ENCODE peak calls at places on chromosomes 12 and 14, in nine cellular contexts. One of them, this sample, is unnamed. For H3K36me3, the result is how much of the 10 kb centered on the place peaks cover.

GRCh38 chr14:91245029-91245428 is 525 bp upstream of the GPR68 start:
- DNase-seq in suprapubic skin: no peak
- DNase-seq in breast epithelium: no peak
- DNase-seq in NT2/D1: no peak
- DNase-seq in tibial artery: no peak
- DNase-seq in left lung: no peak
- DNase-seq in ovary: no peak
- DNase-seq in right atrium auricular region: no peak
- DNase-seq in Panc1: no peak
- DNase-seq in this sample: no peak

GRCh38 chr14:74459289-74459946 is 33.4 kb upstream of the SYNDIG1L start:
- DNase-seq in suprapubic skin: no peak
- DNase-seq in breast epithelium: no peak
- DNase-seq in NT2/D1: no peak
- DNase-seq in tibial artery: no peak
- DNase-seq in left lung: no peak
- DNase-seq in ovary: no peak
- DNase-seq in right atrium auricular region: peak
- DNase-seq in Panc1: no peak
- DNase-seq in this sample: peak

GRCh38 chr12:132286912-132287311 is 42.5 kb downstream of the GALNT9 start:
- DNase-seq in suprapubic skin: no peak
- DNase-seq in breast epithelium: no peak
- DNase-seq in NT2/D1: no peak
- DNase-seq in tibial artery: no peak
- DNase-seq in left lung: peak
- DNase-seq in ovary: no peak
- DNase-seq in right atrium auricular region: no peak
- DNase-seq in Panc1: peak
- DNase-seq in this sample: no peak

GRCh38 chr12:79648872-79649271 is 41.9 kb downstream of the PAWR start:
- DNase-seq in suprapubic skin: no peak
- DNase-seq in breast epithelium: no peak
- DNase-seq in NT2/D1: no peak
- DNase-seq in tibial artery: no peak
- DNase-seq in left lung: no peak
- DNase-seq in ovary: no peak
- DNase-seq in right atrium auricular region: no peak
- DNase-seq in Panc1: no peak
- DNase-seq in this sample: no peak

GRCh38 chr12:19382111-19382526 is 57.2 kb upstream of the AEBP2 start:
- DNase-seq in suprapubic skin: peak
- DNase-seq in breast epithelium: no peak
- DNase-seq in NT2/D1: peak
- DNase-seq in tibial artery: no peak
- DNase-seq in left lung: no peak
- DNase-seq in ovary: no peak
- DNase-seq in right atrium auricular region: peak
- DNase-seq in Panc1: no peak
- DNase-seq in this sample: peak

GRCh38 chr14:74804219-74804825 is 41.2 kb downstream of the YLPM1 start:
- DNase-seq in suprapubic skin: no peak
- DNase-seq in breast epithelium: no peak
- DNase-seq in NT2/D1: peak
- DNase-seq in tibial artery: no peak
- DNase-seq in left lung: no peak
- DNase-seq in ovary: no peak
- DNase-seq in right atrium auricular region: no peak
- DNase-seq in Panc1: peak
- DNase-seq in this sample: peak

GRCh38 chr12:77218278-77218677 is 152.9 kb upstream of the E2F7 start:
- DNase-seq in suprapubic skin: no peak
- DNase-seq in breast epithelium: no peak
- DNase-seq in NT2/D1: no peak
- DNase-seq in tibial artery: no peak
- DNase-seq in left lung: no peak
- DNase-seq in ovary: no peak
- DNase-seq in right atrium auricular region: no peak
- DNase-seq in Panc1: no peak
- DNase-seq in this sample: no peak

GRCh38 chr14:58765375-58765774 is 127.6 kb downstream of the DACT1 start:
- DNase-seq in suprapubic skin: no peak
- DNase-seq in breast epithelium: no peak
- DNase-seq in NT2/D1: no peak
- DNase-seq in tibial artery: no peak
- DNase-seq in left lung: no peak
- DNase-seq in ovary: no peak
- DNase-seq in right atrium auricular region: no peak
- DNase-seq in Panc1: no peak
- DNase-seq in this sample: no peak

GRCh38 chr12:41188841-41189394 is 798 bp downstream of the PDZRN4 start:
- DNase-seq in suprapubic skin: no peak
- DNase-seq in breast epithelium: no peak
- DNase-seq in NT2/D1: no peak
- DNase-seq in tibial artery: peak
- DNase-seq in left lung: peak
- DNase-seq in ovary: no peak
- DNase-seq in right atrium auricular region: no peak
- DNase-seq in Panc1: no peak
- DNase-seq in this sample: peak

GRCh38 chr12:41189395-41190251 is 1.5 kb downstream of the PDZRN4 start:
- DNase-seq in suprapubic skin: no peak
- DNase-seq in breast epithelium: no peak
- DNase-seq in NT2/D1: no peak
- DNase-seq in tibial artery: peak
- DNase-seq in left lung: peak
- DNase-seq in ovary: peak
- DNase-seq in right atrium auricular region: no peak
- DNase-seq in Panc1: no peak
- DNase-seq in this sample: peak

GRCh38 chr12:41188058-41188840 is at the start of gene PDZRN4:
- DNase-seq in suprapubic skin: peak
- DNase-seq in breast epithelium: no peak
- DNase-seq in NT2/D1: no peak
- DNase-seq in tibial artery: peak
- DNase-seq in left lung: peak
- DNase-seq in ovary: peak
- DNase-seq in right atrium auricular region: peak
- DNase-seq in Panc1: no peak
- DNase-seq in this sample: peak

GRCh38 chr12:41193321-41193720 is 5.2 kb downstream of the PDZRN4 start:
- DNase-seq in suprapubic skin: no peak
- DNase-seq in breast epithelium: no peak
- DNase-seq in NT2/D1: no peak
- DNase-seq in tibial artery: no peak
- DNase-seq in left lung: no peak
- DNase-seq in ovary: no peak
- DNase-seq in right atrium auricular region: no peak
- DNase-seq in Panc1: no peak
- DNase-seq in this sample: no peak

DNA sequence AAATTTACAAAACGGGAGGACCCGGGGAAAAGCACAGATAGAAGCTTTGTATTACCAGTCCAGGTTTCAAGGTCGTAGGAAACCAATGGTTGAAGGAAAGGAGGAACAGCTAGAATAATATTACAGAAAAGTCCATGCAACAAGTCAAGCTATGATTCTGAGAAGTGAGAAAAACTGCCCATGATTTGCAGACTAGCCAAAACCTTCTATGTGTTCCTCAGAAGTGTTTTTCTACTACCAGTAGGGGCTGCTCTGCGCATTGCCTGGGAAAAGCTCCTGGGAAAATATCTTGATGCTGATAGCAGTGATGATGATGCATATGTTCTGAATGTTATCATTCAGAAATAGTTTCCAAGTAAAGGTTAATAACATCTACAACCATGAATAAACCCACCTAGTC is 2.2 kb downstream of the PDZRN4 start:
- DNase-seq in suprapubic skin: no peak
- DNase-seq in breast epithelium: no peak
- DNase-seq in NT2/D1: no peak
- DNase-seq in tibial artery: no peak
- DNase-seq in left lung: no peak
- DNase-seq in ovary: peak
- DNase-seq in right atrium auricular region: no peak
- DNase-seq in Panc1: no peak
- DNase-seq in this sample: peak
- H3K4me3 ChIP-seq in suprapubic skin: peak
- H3K4me3 ChIP-seq in breast epithelium: peak
- H3K4me3 ChIP-seq in NT2/D1: no peak
- H3K4me3 ChIP-seq in tibial artery: peak
- H3K4me3 ChIP-seq in left lung: no peak
- H3K4me3 ChIP-seq in ovary: peak
- H3K4me3 ChIP-seq in right atrium auricular region: peak
- H3K4me3 ChIP-seq in Panc1: no peak
- H3K4me3 ChIP-seq in this sample: no peak

DNA sequence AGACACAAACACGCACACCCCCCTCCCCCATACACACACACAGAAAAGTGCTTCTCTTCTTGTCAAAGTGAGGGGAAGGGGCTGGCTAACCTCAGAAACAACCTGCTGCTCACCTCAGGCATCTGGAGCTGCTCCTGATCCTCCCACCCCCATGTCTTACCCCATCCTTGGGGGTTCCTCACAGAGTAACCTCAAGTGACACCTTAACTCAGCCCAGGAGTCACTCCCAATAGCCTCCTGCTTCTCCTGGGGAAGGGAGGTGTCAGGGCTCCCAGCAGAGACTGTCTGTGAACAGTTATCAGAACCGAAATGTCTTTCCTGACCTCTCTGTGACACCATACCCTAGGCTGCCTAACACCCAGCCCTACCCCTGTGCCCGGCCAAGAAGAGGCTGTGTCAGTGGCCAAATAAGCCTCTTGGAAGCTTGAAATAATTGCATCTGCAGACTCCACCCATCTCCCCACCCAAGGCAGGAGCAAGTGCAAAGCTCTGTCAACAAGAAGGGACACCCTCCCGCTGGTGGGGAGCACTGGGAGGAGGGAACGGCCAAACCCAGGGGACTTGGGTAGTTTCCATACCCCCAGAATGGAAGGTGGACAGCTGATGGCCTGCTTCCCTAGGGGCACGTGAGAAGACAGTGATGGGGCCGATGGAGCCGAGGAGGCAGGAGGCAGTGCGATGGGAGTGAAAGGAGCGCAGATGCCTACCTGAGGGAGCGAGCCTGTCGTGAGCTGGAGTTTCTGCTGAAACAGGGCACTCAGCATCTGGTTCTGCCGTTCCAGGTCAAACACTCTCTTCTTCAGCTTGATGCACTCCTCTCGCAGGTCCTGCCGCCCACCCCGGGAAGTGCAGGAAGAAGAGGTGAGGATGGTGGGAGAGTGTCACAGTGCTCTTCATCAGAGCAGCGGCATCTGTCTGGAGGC is 26.8 kb downstream of the NCKAP5L start:
- DNase-seq in suprapubic skin: no peak
- DNase-seq in breast epithelium: no peak
- DNase-seq in NT2/D1: no peak
- DNase-seq in tibial artery: no peak
- DNase-seq in left lung: no peak
- DNase-seq in ovary: no peak
- DNase-seq in right atrium auricular region: no peak
- DNase-seq in Panc1: no peak
- DNase-seq in this sample: no peak
- H3K36me3 ChIP-seq in suprapubic skin: half or more
- H3K36me3 ChIP-seq in breast epithelium: under half
- H3K36me3 ChIP-seq in NT2/D1: half or more
- H3K36me3 ChIP-seq in tibial artery: half or more
- H3K36me3 ChIP-seq in left lung: under half
- H3K36me3 ChIP-seq in ovary: under half
- H3K36me3 ChIP-seq in right atrium auricular region: half or more
- H3K36me3 ChIP-seq in Panc1: under half
- H3K36me3 ChIP-seq in this sample: under half

GRCh38 chr12:53299454-53300180 is at the start of gene MYG1:
- DNase-seq in suprapubic skin: peak
- DNase-seq in breast epithelium: peak
- DNase-seq in NT2/D1: peak
- DNase-seq in tibial artery: peak
- DNase-seq in left lung: peak
- DNase-seq in ovary: peak
- DNase-seq in right atrium auricular region: peak
- DNase-seq in Panc1: peak
- DNase-seq in this sample: peak

GRCh38 chr12:53295891-53296219 is 513 bp downstream of the PFDN5 start:
- DNase-seq in suprapubic skin: no peak
- DNase-seq in breast epithelium: no peak
- DNase-seq in NT2/D1: no peak
- DNase-seq in tibial artery: no peak
- DNase-seq in left lung: no peak
- DNase-seq in ovary: no peak
- DNase-seq in right atrium auricular region: no peak
- DNase-seq in Panc1: no peak
- DNase-seq in this sample: no peak

GRCh38 chr12:53300187-53300586 is 692 bp downstream of the MYG1 start:
- DNase-seq in suprapubic skin: no peak
- DNase-seq in breast epithelium: no peak
- DNase-seq in NT2/D1: no peak
- DNase-seq in tibial artery: no peak
- DNase-seq in left lung: no peak
- DNase-seq in ovary: no peak
- DNase-seq in right atrium auricular region: no peak
- DNase-seq in Panc1: no peak
- DNase-seq in this sample: no peak

GRCh38 chr12:53299101-53299453 is 418 bp upstream of the MYG1 start:
- DNase-seq in suprapubic skin: no peak
- DNase-seq in breast epithelium: no peak
- DNase-seq in NT2/D1: no peak
- DNase-seq in tibial artery: no peak
- DNase-seq in left lung: no peak
- DNase-seq in ovary: no peak
- DNase-seq in right atrium auricular region: no peak
- DNase-seq in Panc1: no peak
- DNase-seq in this sample: no peak

DNA sequence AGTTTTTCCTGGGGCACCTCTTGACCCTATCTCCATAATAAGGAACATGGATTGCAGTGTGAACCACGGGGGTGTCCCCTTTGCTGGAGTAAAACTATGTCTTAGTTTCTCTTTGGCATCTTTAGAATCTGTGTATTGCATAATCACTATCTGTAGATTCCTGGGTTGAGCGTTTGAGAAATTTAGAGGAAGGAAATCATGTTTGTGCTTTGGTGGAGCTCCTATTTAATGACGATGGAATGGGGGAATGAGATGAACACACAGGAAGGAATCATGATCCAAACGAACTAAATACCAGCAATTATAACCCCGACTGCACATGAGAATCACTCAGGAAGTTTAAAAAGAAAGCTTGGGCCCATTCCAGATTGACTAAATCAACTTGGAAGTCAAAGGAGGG is 1.3 kb upstream of the MYG1 start:
- DNase-seq in suprapubic skin: no peak
- DNase-seq in breast epithelium: no peak
- DNase-seq in NT2/D1: no peak
- DNase-seq in tibial artery: no peak
- DNase-seq in left lung: no peak
- DNase-seq in ovary: no peak
- DNase-seq in right atrium auricular region: no peak
- DNase-seq in Panc1: no peak
- DNase-seq in this sample: no peak
- H3K4me3 ChIP-seq in suprapubic skin: no peak
- H3K4me3 ChIP-seq in breast epithelium: no peak
- H3K4me3 ChIP-seq in NT2/D1: no peak
- H3K4me3 ChIP-seq in tibial artery: no peak
- H3K4me3 ChIP-seq in left lung: no peak
- H3K4me3 ChIP-seq in ovary: no peak
- H3K4me3 ChIP-seq in right atrium auricular region: no peak
- H3K4me3 ChIP-seq in Panc1: peak
- H3K4me3 ChIP-seq in this sample: no peak

DNA sequence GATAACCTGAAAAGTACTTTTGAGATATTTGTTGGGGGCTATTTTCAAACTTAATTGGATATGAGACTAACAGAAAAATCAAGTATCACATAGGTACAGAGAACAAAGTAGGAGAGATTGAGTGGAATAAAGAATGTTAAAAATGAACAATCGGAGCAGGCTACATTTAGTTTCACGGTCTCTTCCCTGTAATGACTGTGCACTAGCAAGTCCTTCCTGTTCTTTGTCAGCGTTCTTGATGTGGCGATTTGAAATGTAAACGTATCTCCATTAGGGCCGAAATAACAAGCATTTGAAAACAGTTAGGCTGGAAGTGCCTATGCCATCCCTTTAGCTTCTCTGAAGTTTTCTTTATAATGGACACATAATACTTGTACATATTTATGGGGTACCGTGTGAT is 31.0 kb downstream of the SLC25A29 start:
- DNase-seq in suprapubic skin: no peak
- DNase-seq in breast epithelium: no peak
- DNase-seq in NT2/D1: no peak
- DNase-seq in tibial artery: no peak
- DNase-seq in left lung: no peak
- DNase-seq in ovary: no peak
- DNase-seq in right atrium auricular region: no peak
- DNase-seq in Panc1: no peak
- DNase-seq in this sample: no peak
- H3K36me3 ChIP-seq in suprapubic skin: under half
- H3K36me3 ChIP-seq in breast epithelium: under half
- H3K36me3 ChIP-seq in NT2/D1: under half
- H3K36me3 ChIP-seq in tibial artery: under half
- H3K36me3 ChIP-seq in left lung: under half
- H3K36me3 ChIP-seq in ovary: under half
- H3K36me3 ChIP-seq in right atrium auricular region: under half
- H3K36me3 ChIP-seq in Panc1: under half
- H3K36me3 ChIP-seq in this sample: under half